ENCODE peak calls at places on chromosomes 1 and 21, in nine cellular contexts. J is IMR-90; W is PC-3; N is upper lobe of right lung; M is CD8-positive, alpha-beta T cell; R is brain microvascular endothelial cell; Y is HCT116; I is breast epithelium; C is left lung. O is an unnamed sample.

GRCh38 chr1:185317886-185318310 is 855 bp upstream of the IVNS1ABP start:
- DNase-seq in I (peak), J (no peak), C (no peak), M (peak), N (no peak), R (no peak), W (no peak), Y (peak), O (peak)

GRCh38 chr1:6459850-6460265 is 6.1 kb downstream of the TNFRSF25 start:
- DNase-seq in C (no peak), W (no peak), R (no peak), M (peak), N (no peak), I (no peak), J (no peak), Y (no peak), O (no peak)

GRCh38 chr1:93235261-93235660 is 54.7 kb downstream of the CCDC18 start:
- DNase-seq in I (no peak), M (no peak), C (no peak), J (no peak), N (no peak), Y (no peak), W (no peak), R (no peak), O (peak)

GRCh38 chr1:161379071-161379470 is 11.4 kb upstream of the CFAP126 start:
- DNase-seq in C (no peak), N (no peak), J (peak), Y (no peak), R (no peak), W (no peak), I (no peak), M (no peak), O (no peak)

GRCh38 chr1:5119496-5120234 is 465.3 kb downstream of the AJAP1 start:
- DNase-seq in I (no peak), R (no peak), M (no peak), W (peak), C (no peak), J (no peak), N (no peak), Y (no peak), O (no peak)

GRCh38 chr1:156438278-156438987 is 62.1 kb downstream of the MEF2D start:
- DNase-seq in R (no peak), W (no peak), M (no peak), J (peak), N (no peak), Y (no peak), C (no peak), I (no peak), O (no peak)

GRCh38 chr1:237181731-237182317 is 139.8 kb downstream of the RYR2 start:
- DNase-seq in Y (no peak), W (peak), M (no peak), R (no peak), N (no peak), I (no peak), J (no peak), C (no peak), O (no peak)

GRCh38 chr1:240492832-240493440 is 119.0 kb downstream of the GREM2 start:
- DNase-seq in N (no peak), I (no peak), Y (no peak), R (peak), C (peak), J (peak), M (no peak), W (no peak), O (no peak)

GRCh38 chr1:204960306-204960984 is 82.6 kb upstream of the CNTN2 start:
- DNase-seq in M (no peak), R (no peak), J (no peak), N (no peak), C (no peak), Y (no peak), I (no peak), W (no peak), O (no peak)

GRCh38 chr1:108896160-108897150 is 19.7 kb downstream of the GPSM2 start:
- DNase-seq in I (no peak), C (no peak), J (peak), R (no peak), N (no peak), Y (no peak), W (no peak), M (no peak), O (peak)

GRCh38 chr1:241612533-241613505 is 27.4 kb downstream of the CHML start:
- DNase-seq in C (no peak), N (no peak), R (peak), W (peak), J (peak), M (no peak), I (no peak), Y (no peak), O (peak)

GRCh38 chr21:29217818-29218252 is 80.9 kb upstream of the BACH1 start:
- DNase-seq in R (peak), W (peak), J (peak), C (no peak), Y (peak), I (no peak), N (no peak), M (no peak), O (peak)

GRCh38 chr1:36420409-36420808 is 22.7 kb upstream of the LSM10 start:
- DNase-seq in C (no peak), W (no peak), I (no peak), J (no peak), N (no peak), M (no peak), Y (no peak), R (no peak), O (no peak)

GRCh38 chr1:32361674-32362473 is 411 bp downstream of the FAM229A start:
- DNase-seq in M (no peak), N (peak), R (peak), W (no peak), Y (no peak), C (peak), J (no peak), I (no peak), O (peak)

GRCh38 chr1:2803086-2803930 is 1.8 kb upstream of the TTC34 start:
- DNase-seq in I (no peak), W (no peak), M (no peak), R (no peak), J (no peak), Y (no peak), C (peak), N (peak), O (no peak)

GRCh38 chr1:75265792-75266191 is 131.6 kb downstream of the LHX8 start:
- DNase-seq in Y (peak), M (no peak), I (no peak), N (no peak), R (peak), C (no peak), W (peak), J (peak), O (peak)

GRCh38 chr1:84365225-84366221 is 32.8 kb upstream of the DNASE2B start:
- DNase-seq in W (peak), N (no peak), I (no peak), Y (peak), C (peak), R (peak), J (peak), M (no peak), O (peak)

GRCh38 chr1:185961664-185962063 is 227.5 kb downstream of the HMCN1 start:
- DNase-seq in Y (no peak), M (no peak), W (no peak), N (no peak), I (no peak), R (no peak), J (peak), C (no peak), O (peak)

GRCh38 chr1:40607921-40608320 is 57.6 kb downstream of the RIMS3 start:
- DNase-seq in J (no peak), M (no peak), C (no peak), Y (no peak), I (no peak), W (no peak), R (no peak), N (no peak), O (peak)

GRCh38 chr1:82538876-82539275 is 738.1 kb downstream of the ADGRL2 start:
- DNase-seq in I (no peak), M (no peak), J (peak), C (no peak), Y (no peak), W (no peak), N (no peak), R (peak), O (peak)

GRCh38 chr21:20721151-20721550 is 277.1 kb upstream of the NCAM2 start:
- DNase-seq in C (no peak), M (no peak), N (no peak), I (no peak), Y (no peak), R (peak), W (no peak), J (no peak), O (no peak)

GRCh38 chr1:220890582-220890981 is 11.3 kb downstream of the HLX start:
- DNase-seq in J (no peak), M (no peak), R (no peak), C (no peak), Y (no peak), I (no peak), W (no peak), N (no peak), O (no peak)

GRCh38 chr1:197914510-197914909 is 2.7 kb upstream of the LHX9 start:
- DNase-seq in J (no peak), M (no peak), W (no peak), C (no peak), Y (no peak), N (no peak), I (no peak), R (no peak), O (no peak)

GRCh38 chr1:2128189-2128901 is 66.2 kb downstream of the FAAP20 start:
- DNase-seq in I (no peak), C (peak), N (peak), J (no peak), Y (no peak), W (no peak), M (no peak), R (no peak), O (no peak)

GRCh38 chr1:24089743-24090555 is 22.0 kb downstream of the MYOM3 start:
- DNase-seq in Y (no peak), I (no peak), J (no peak), C (peak), W (no peak), R (no peak), M (no peak), N (peak), O (no peak)

GRCh38 chr21:44285547-44285992 is at the start of gene AIRE:
- DNase-seq in M (no peak), R (peak), N (no peak), W (no peak), Y (no peak), I (no peak), J (peak), C (peak), O (no peak)

GRCh38 chr1:42783092-42783491 is 1.7 kb upstream of the TMEM269 start:
- DNase-seq in Y (no peak), C (no peak), M (no peak), W (no peak), N (no peak), J (no peak), R (no peak), I (no peak), O (no peak)

GRCh38 chr1:162302660-162303344 is 73.9 kb downstream of the SPATA46 start:
- DNase-seq in N (no peak), W (peak), J (peak), Y (no peak), M (no peak), R (peak), C (no peak), I (no peak), O (peak)

GRCh38 chr1:156365754-156366153 is 3.3 kb upstream of the RHBG start:
- DNase-seq in W (no peak), I (no peak), R (no peak), C (no peak), M (no peak), J (no peak), N (no peak), Y (no peak), O (no peak)

GRCh38 chr1:111439461-111440351 is 9.3 kb downstream of the WDR77 start:
- DNase-seq in M (no peak), J (peak), R (no peak), I (no peak), W (no peak), C (no peak), Y (no peak), N (no peak), O (no peak)

GRCh38 chr1:218207194-218207593 is 77.9 kb upstream of the RRP15 start:
- DNase-seq in R (no peak), N (no peak), J (no peak), C (no peak), W (no peak), Y (no peak), I (no peak), M (no peak), O (no peak)

GRCh38 chr1:181514298-181515290 is 31.3 kb downstream of the CACNA1E start:
- DNase-seq in J (no peak), R (no peak), C (no peak), W (no peak), N (no peak), M (no peak), I (no peak), Y (no peak), O (no peak)

GRCh38 chr1:216034506-216034905 is 388.7 kb downstream of the USH2A start:
- DNase-seq in N (no peak), Y (no peak), R (no peak), I (no peak), M (no peak), J (peak), C (no peak), W (peak), O (peak)
- TF ChIP-seq CTCF in N (no peak), Y (peak), R (peak), I (no peak), M (no peak), J (peak), C (no peak), W (peak), O (peak)

GRCh38 chr21:32611471-32611997 is 643 bp downstream of the CFAP298 start:
- DNase-seq in C (peak), R (peak), M (peak), J (peak), N (peak), Y (no peak), I (no peak), W (peak), O (peak)
- H3K27ac ChIP-seq in C (peak), R (peak), M (peak), J (peak), N (peak), Y (peak), I (peak), W (peak), O (peak)

DNA sequence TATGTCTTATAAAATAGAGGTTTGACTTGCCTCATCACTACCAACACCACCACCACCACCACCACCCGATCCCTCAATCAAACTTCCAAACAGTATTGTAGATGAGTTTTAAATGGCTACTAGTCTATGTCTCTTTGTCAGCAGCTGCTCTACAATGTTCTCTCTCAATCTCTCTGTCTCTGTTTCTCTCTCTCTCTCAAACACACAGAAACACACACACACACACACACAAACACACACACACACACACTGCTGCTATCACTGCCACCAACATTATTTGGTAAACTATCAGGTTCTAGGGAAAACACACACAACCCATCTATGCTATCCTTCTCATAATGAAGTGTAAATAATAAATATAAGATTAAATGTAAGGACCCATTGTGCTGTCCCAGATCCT is 2.4 kb downstream of the TNFSF4 start:
- DNase-seq in Y (no peak), W (no peak), J (no peak), C (no peak), R (peak), N (no peak), I (no peak), M (no peak), O (no peak)
- TF ChIP-seq CTCF in Y (no peak), W (no peak), J (no peak), C (no peak), R (no peak), N (no peak), I (no peak), M (no peak), O (no peak)

DNA sequence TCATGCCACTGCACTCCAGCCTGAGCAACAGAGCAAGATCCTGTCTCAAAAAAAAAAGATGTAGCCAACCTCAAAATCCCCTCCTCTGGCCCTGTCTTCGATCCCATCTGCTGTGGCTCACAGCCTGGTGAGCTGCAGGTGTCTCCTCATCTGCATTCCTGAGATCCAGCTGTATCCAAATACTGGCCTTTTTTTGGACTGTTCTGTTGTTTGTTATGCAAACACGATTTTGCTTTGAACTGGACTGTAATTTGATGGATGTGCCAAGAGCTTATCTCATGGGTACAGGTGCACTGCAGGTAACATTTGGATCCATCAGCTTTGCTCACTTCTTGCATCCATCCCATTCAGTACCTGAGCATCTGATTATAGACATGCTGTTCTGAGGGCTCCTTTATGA is 14.1 kb upstream of the FAM43B start:
- DNase-seq in J (no peak), C (no peak), Y (no peak), M (no peak), W (peak), N (no peak), R (no peak), I (no peak), O (no peak)
- H3K27ac ChIP-seq in J (no peak), C (no peak), Y (no peak), M (no peak), W (no peak), N (no peak), R (no peak), I (no peak), O (no peak)

GRCh38 chr1:46691997-46692790 is 20.5 kb downstream of the TEX38 start:
- DNase-seq in C (no peak), I (no peak), W (peak), N (no peak), Y (no peak), M (no peak), R (no peak), J (peak), O (no peak)
- TF ChIP-seq CTCF in C (no peak), I (no peak), W (peak), N (no peak), Y (peak), M (no peak), R (no peak), J (peak), O (peak)

GRCh38 chr1:22075718-22076117 is 23.2 kb downstream of the CDC42 start:
- DNase-seq in I (no peak), Y (no peak), R (no peak), W (no peak), C (no peak), N (no peak), M (no peak), J (no peak), O (no peak)

GRCh38 chr1:22077728-22078127 is 25.2 kb downstream of the CDC42 start:
- DNase-seq in I (no peak), N (no peak), J (peak), W (no peak), C (no peak), R (no peak), Y (no peak), M (no peak), O (peak)

GRCh38 chr1:22074803-22075202 is 22.3 kb downstream of the CDC42 start:
- DNase-seq in C (no peak), M (no peak), R (no peak), I (no peak), J (no peak), W (no peak), N (no peak), Y (no peak), O (no peak)

GRCh38 chr1:22078133-22078532 is 25.6 kb downstream of the CDC42 start:
- DNase-seq in Y (no peak), J (no peak), W (no peak), M (no peak), N (no peak), I (no peak), R (no peak), C (no peak), O (no peak)

GRCh38 chr1:22076346-22076745 is 23.8 kb downstream of the CDC42 start:
- DNase-seq in I (no peak), Y (no peak), W (no peak), N (no peak), J (no peak), M (no peak), R (no peak), C (no peak), O (peak)
- H3K27ac ChIP-seq in I (no peak), Y (no peak), W (no peak), N (no peak), J (no peak), M (no peak), R (no peak), C (no peak), O (no peak)

GRCh38 chr21:31623664-31624063 is 35.8 kb upstream of the SOD1 start:
- DNase-seq in J (no peak), M (no peak), N (no peak), C (no peak), R (no peak), Y (no peak), I (no peak), W (peak), O (no peak)
- TF ChIP-seq CTCF in J (no peak), M (no peak), N (no peak), C (no peak), R (peak), Y (peak), I (no peak), W (peak), O (peak)

GRCh38 chr1:33459766-33460543 is 12.5 kb upstream of the ZSCAN20 start:
- DNase-seq in J (peak), N (no peak), M (no peak), W (peak), I (no peak), R (peak), Y (no peak), C (no peak), O (peak)
- H3K27ac ChIP-seq in J (no peak), N (no peak), M (no peak), W (peak), I (no peak), R (peak), Y (no peak), C (no peak), O (no peak)

DNA sequence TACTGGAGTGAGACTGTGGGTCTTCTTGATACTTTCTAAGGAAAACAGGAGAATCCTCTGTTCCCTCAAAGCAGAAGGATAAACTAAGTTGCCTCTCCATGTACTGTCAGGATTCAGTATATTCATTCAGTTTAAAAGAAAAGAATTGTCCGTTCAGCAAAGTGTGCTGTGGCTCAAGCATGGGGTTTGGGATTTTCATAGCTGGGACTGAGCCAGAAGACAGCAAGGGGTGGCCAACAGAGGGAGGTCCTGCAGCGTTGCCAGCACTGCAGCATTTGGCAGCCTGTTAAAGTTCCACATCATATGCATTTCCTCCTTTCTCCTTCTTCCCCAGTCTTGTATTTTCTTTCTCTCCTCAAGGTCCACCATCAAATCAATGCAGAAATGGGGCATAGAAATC is 75.1 kb downstream of the DTL start:
- DNase-seq in M (no peak), I (no peak), N (no peak), R (no peak), J (peak), Y (no peak), C (no peak), W (no peak), O (no peak)
- TF ChIP-seq CTCF in M (no peak), I (no peak), N (no peak), R (peak), J (peak), Y (no peak), C (no peak), W (no peak), O (peak)

GRCh38 chr1:208218237-208219097 is 25.7 kb downstream of the PLXNA2 start:
- DNase-seq in I (no peak), M (no peak), J (no peak), Y (no peak), N (no peak), C (no peak), W (no peak), R (no peak), O (no peak)
- H3K27ac ChIP-seq in I (peak), M (no peak), J (no peak), Y (no peak), N (peak), C (peak), W (no peak), R (peak), O (no peak)

O was measured in foreskin keratinocyte.